ENCODE peak calls at places on chromosomes 6 and 20, in six cellular contexts. R, I, D, K, Q and F are unnamed samples. For H3K27me3, the result is how much of the 10 kb centered on the place peaks cover.

GRCh38 chr6:146892613-146893401 is 294.0 kb downstream of the ADGB start:
- DNase-seq in R (peak), I (peak), D (no peak), K (peak), Q (peak), F (no peak)

GRCh38 chr6:167786859-167787675 is 39.6 kb upstream of the AFDN start:
- DNase-seq in R (no peak), I (no peak), D (no peak), K (no peak), Q (no peak), F (no peak)

GRCh38 chr20:10848810-10849370 is 175.1 kb upstream of the JAG1 start:
- DNase-seq in R (peak), I (peak), D (no peak), K (peak), Q (peak), F (peak)

GRCh38 chr20:8646716-8647115 is 422.2 kb upstream of the PLCB4 start:
- DNase-seq in R (peak), I (peak), D (no peak), K (peak), Q (peak), F (no peak)

GRCh38 chr6:88477411-88477810 is 311.3 kb upstream of the CNR1 start:
- DNase-seq in R (no peak), I (no peak), D (no peak), K (peak), Q (peak), F (no peak)

GRCh38 chr6:118188561-118188960 is 281.5 kb downstream of the SLC35F1 start:
- DNase-seq in R (no peak), I (no peak), D (no peak), K (no peak), Q (no peak), F (no peak)

GRCh38 chr6:128410584-128410983 is 109.8 kb downstream of the PTPRK start:
- DNase-seq in R (no peak), I (no peak), D (no peak), K (no peak), Q (no peak), F (no peak)

GRCh38 chr6:29425075-29425474 is 10.3 kb downstream of the OR12D1 start:
- DNase-seq in R (no peak), I (no peak), D (no peak), K (no peak), Q (no peak), F (no peak)

GRCh38 chr20:25215521-25215920 is 20.0 kb downstream of the ENTPD6 start:
- DNase-seq in R (no peak), I (no peak), D (peak), K (no peak), Q (no peak), F (no peak)

GRCh38 chr20:8646026-8646425 is 422.9 kb upstream of the PLCB4 start:
- DNase-seq in R (no peak), I (peak), D (no peak), K (peak), Q (peak), F (no peak)

GRCh38 chr20:63518351-63518861 is 2.2 kb upstream of the PPDPF start:
- DNase-seq in R (no peak), I (no peak), D (no peak), K (no peak), Q (no peak), F (no peak)

GRCh38 chr6:61809004-61809595 is 476.9 kb downstream of the KHDRBS2 start:
- DNase-seq in R (no peak), I (peak), D (no peak), K (peak), Q (peak), F (no peak)

GRCh38 chr6:19181252-19181651 is 655.9 kb upstream of the ID4 start:
- DNase-seq in R (no peak), I (no peak), D (no peak), K (no peak), Q (peak), F (no peak)

GRCh38 chr6:107398005-107398404 is 61.4 kb downstream of the PDSS2 start:
- DNase-seq in R (no peak), I (peak), D (no peak), K (no peak), Q (no peak), F (no peak)

DNA sequence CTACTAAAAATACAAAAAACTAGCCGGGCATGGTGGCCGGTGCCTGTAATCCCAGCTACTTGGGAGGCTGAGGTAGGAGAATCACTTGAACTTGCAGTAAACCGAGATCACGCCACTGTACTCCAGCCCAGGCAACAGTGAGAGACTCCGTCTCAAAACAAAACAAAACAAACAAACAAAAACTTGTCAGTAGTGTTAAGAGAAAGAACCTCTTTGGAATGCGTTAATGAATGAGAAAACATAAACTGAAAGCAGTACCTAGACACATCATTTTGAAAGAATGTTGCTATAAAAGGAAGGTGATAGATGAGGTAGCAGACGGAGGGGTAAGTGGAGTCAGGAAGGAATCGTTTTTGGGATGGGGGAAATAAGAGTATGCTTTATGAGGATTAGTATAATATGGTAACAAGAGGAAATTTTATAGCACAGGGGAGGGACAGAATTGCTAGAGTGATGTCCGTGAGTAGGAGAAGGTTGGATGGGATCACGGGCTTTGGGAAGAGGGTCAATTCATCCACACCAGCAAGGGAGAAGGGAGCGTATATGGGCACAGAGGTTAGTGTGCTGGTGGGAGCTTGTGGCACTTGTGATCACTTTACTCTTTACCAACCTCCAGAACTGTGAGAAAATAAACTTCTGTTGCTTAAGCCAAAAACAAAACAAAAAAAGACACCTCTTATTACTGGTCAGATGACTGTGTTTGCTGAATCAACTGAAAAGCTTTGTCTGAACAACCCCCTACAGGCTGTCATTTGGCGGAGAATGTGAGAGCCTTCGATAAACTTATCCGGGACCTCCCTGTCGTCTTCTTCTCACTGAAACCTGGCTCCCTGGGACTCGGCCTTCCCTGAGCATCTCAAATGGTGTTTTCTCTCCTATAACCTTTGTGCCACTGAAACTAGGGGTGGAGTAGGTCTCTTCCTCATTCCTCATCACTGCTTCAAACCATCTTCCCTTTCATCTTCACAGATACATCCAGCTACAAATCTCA is 48.9 kb upstream of the TFAP2A start:
- DNase-seq in R (no peak), I (no peak), D (no peak), K (no peak), Q (no peak), F (no peak)
- H3K27ac ChIP-seq in R (no peak), I (no peak), D (no peak), K (no peak), Q (no peak), F (no peak)

GRCh38 chr20:40682104-40683045 is 6.7 kb downstream of the MAFB start:
- DNase-seq in R (no peak), I (peak), D (no peak), K (no peak), Q (peak), F (peak)

GRCh38 chr20:40681684-40682083 is 7.4 kb downstream of the MAFB start:
- DNase-seq in R (no peak), I (no peak), D (no peak), K (no peak), Q (no peak), F (no peak)

GRCh38 chr20:40685349-40685748 is 3.7 kb downstream of the MAFB start:
- DNase-seq in R (no peak), I (no peak), D (no peak), K (no peak), Q (no peak), F (no peak)

GRCh38 chr20:40683221-40683893 is 5.7 kb downstream of the MAFB start:
- DNase-seq in R (no peak), I (peak), D (peak), K (peak), Q (peak), F (peak)

GRCh38 chr20:40683894-40684268 is 5.2 kb downstream of the MAFB start:
- DNase-seq in R (no peak), I (no peak), D (no peak), K (no peak), Q (peak), F (no peak)
- H3K27me3 ChIP-seq in R (half or more), I (half or more), D (under half), K (under half), Q (under half), F (half or more)

DNA sequence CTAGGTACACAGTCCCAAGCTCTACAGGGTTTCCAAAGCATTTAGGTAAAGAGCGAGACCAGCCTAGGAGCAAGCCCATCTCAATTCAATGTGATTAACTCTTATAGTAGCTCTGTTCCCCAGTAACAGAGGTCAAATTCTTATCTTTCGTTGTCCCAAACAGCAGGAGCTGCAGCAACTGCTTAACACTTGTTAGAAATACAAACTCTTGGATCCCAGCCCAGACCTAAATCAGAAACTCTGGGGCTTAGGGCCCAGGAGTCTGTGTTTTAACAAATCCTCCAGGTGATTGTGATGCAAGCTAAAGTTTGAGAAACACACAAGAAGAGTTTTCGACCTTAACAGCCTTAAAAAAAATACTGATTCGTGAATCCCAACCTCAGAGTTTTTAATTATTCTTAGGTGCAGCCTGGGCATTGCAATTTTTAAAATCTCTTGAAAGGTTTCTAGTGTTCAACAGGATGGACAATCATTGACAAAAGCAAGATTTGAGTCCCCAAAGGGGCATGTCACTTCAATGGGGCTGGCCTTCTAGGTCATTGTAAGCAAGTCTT is 127.4 kb upstream of the HCRTR2 start:
- DNase-seq in R (no peak), I (no peak), D (no peak), K (no peak), Q (no peak), F (no peak)
- H3K4me3 ChIP-seq in R (no peak), I (no peak), D (no peak), K (no peak), Q (no peak), F (no peak)

GRCh38 chr20:38114353-38114791 is 50.7 kb downstream of the TGM2 start:
- DNase-seq in R (no peak), I (peak), D (no peak), K (no peak), Q (peak), F (no peak)
- H3K27ac ChIP-seq in R (no peak), I (no peak), D (no peak), K (no peak), Q (no peak), F (peak)

GRCh38 chr6:47679507-47679906 is 18.9 kb upstream of the ADGRF4 start:
- DNase-seq in R (no peak), I (no peak), D (no peak), K (no peak), Q (no peak), F (no peak)

GRCh38 chr6:47680056-47680455 is 18.3 kb upstream of the ADGRF4 start:
- DNase-seq in R (no peak), I (no peak), D (no peak), K (peak), Q (no peak), F (no peak)

GRCh38 chr6:47680724-47681123 is 17.7 kb upstream of the ADGRF4 start:
- DNase-seq in R (no peak), I (no peak), D (no peak), K (no peak), Q (no peak), F (no peak)

GRCh38 chr6:47677381-47678100 is 20.8 kb upstream of the ADGRF4 start:
- DNase-seq in R (no peak), I (no peak), D (no peak), K (no peak), Q (no peak), F (no peak)

DNA sequence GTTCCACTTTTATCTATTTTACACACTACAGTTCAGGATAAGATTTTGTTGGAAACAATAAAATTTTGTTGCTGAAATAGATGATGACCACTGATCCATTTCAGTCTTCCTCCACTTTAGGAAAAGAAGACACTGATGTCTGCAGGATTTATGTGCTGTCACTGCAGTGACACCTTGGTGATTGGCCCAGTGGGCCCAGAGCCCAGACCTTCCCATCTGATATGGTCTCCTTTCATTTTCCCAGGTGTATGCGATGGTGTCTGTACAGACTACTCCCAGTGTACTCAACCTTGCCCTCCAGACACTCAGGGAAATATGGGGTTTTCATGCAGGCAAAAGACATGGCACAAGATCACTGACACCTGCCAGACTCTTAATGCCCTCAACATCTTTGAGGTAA is 19.6 kb upstream of the ADGRF4 start:
- DNase-seq in R (no peak), I (no peak), D (no peak), K (no peak), Q (no peak), F (no peak)
- H3K27me3 ChIP-seq in R (under half), I (under half), D (under half), K (under half), Q (under half), F (under half)

GRCh38 chr20:47358052-47358671 is 1.7 kb upstream of the ZMYND8 start:
- DNase-seq in R (no peak), I (no peak), D (no peak), K (no peak), Q (no peak), F (no peak)
- H3K4me3 ChIP-seq in R (no peak), I (no peak), D (no peak), K (no peak), Q (peak), F (peak)

GRCh38 chr6:109872549-109872948 is 105.6 kb upstream of the GPR6 start:
- DNase-seq in R (no peak), I (no peak), D (no peak), K (no peak), Q (no peak), F (no peak)

GRCh38 chr6:109872968-109873545 is 105.1 kb upstream of the GPR6 start:
- DNase-seq in R (no peak), I (no peak), D (no peak), K (no peak), Q (no peak), F (no peak)

GRCh38 chr6:109867009-109867969 is 110.8 kb upstream of the GPR6 start:
- DNase-seq in R (no peak), I (peak), D (no peak), K (no peak), Q (peak), F (peak)

GRCh38 chr6:109867970-109868358 is 110.1 kb upstream of the GPR6 start:
- DNase-seq in R (no peak), I (peak), D (no peak), K (no peak), Q (no peak), F (no peak)

GRCh38 chr6:109869398-109870165 is 108.5 kb upstream of the GPR6 start:
- DNase-seq in R (no peak), I (peak), D (no peak), K (no peak), Q (peak), F (no peak)
- H3K27ac ChIP-seq in R (no peak), I (no peak), D (no peak), K (no peak), Q (no peak), F (no peak)